ENCODE peak calls at places on chromosomes 6 and 20, in five cellular contexts. G is cardiac muscle cell, X is heart left ventricle, E is ascending aorta, Q is breast epithelium. H is an unnamed sample.

GRCh38 chr6:170147832-170148708 is 142.8 kb downstream of the DLL1 start:
- DNase-seq in Q (peak; percentile 43), G (no peak), E (no peak), X (peak; percentile 75), H (no peak)

GRCh38 chr6:35265523-35265922 is 6.0 kb downstream of the ZNF76 start:
- DNase-seq in E (no peak), X (no peak), Q (no peak), G (no peak), H (no peak)

GRCh38 chr6:71226151-71226550 is 62.5 kb upstream of the OGFRL1 start:
- DNase-seq in Q (no peak), X (no peak), G (no peak), E (no peak), H (no peak)

GRCh38 chr20:24950836-24951525 is 1.9 kb downstream of the CST7 start:
- DNase-seq in Q (no peak), E (no peak), G (no peak), X (no peak), H (peak; percentile 64)

GRCh38 chr6:52389626-52390360 is 27.8 kb downstream of the PAQR8 start:
- DNase-seq in Q (no peak), X (peak; percentile 75), E (no peak), G (peak; percentile 43), H (no peak)

GRCh38 chr6:156942266-156942665 is 165.1 kb downstream of the ARID1B start:
- DNase-seq in X (no peak), Q (no peak), E (no peak), G (no peak), H (no peak)

GRCh38 chr6:18506387-18507017 is 119.4 kb downstream of the RNF144B start:
- DNase-seq in E (no peak), X (no peak), G (peak; percentile 10), Q (no peak), H (no peak)

GRCh38 chr6:167047554-167047953 is 48.4 kb downstream of the CEP43 start:
- DNase-seq in X (peak; percentile 62), G (no peak), Q (no peak), E (no peak), H (no peak)

GRCh38 chr20:46031701-46032254 is 2.8 kb downstream of the SLC12A5 start:
- DNase-seq in G (peak; percentile 17), X (peak; percentile 61), E (no peak), Q (no peak), H (no peak)

GRCh38 chr6:85450578-85450884 is 648 bp downstream of the NT5E start:
- DNase-seq in Q (no peak), E (no peak), G (no peak), X (no peak), H (no peak)

GRCh38 chr6:148934534-148934933 is 187.7 kb downstream of the UST start:
- DNase-seq in Q (no peak), G (peak; percentile 50), E (no peak), X (no peak), H (no peak)

GRCh38 chr6:2857580-2858337 is 16.1 kb upstream of the SERPINB1 start:
- DNase-seq in Q (no peak), X (peak; percentile 77), G (peak; percentile 96), E (no peak), H (no peak)

GRCh38 chr6:38634518-38634917 is 5.2 kb downstream of the BTBD9 start:
- DNase-seq in Q (no peak), E (no peak), G (peak; percentile 9), X (no peak), H (no peak)

GRCh38 chr6:46044876-46045617 is 29.4 kb upstream of the CLIC5 start:
- DNase-seq in X (no peak), Q (no peak), E (peak; percentile 16), G (peak; percentile 87), H (no peak)

GRCh38 chr6:72865467-72865866 is 243.6 kb downstream of the KCNQ5 start:
- DNase-seq in Q (no peak), E (no peak), X (no peak), G (peak; percentile 32), H (no peak)

GRCh38 chr20:2086177-2086979 is 15.2 kb upstream of the STK35 start:
- DNase-seq in Q (no peak), G (peak; percentile 9), X (no peak), E (no peak), H (no peak)

GRCh38 chr6:14713008-14713452 is 532.8 kb upstream of the JARID2 start:
- DNase-seq in Q (no peak), X (peak; percentile 66), E (no peak), G (peak; percentile 87), H (no peak)

GRCh38 chr6:166342293-166343156 is at the start of gene SFT2D1:
- DNase-seq in Q (peak; percentile 79), X (peak; percentile 95), G (peak; percentile 91), E (peak; percentile 60), H (no peak)

GRCh38 chr20:8867346-8867745 is 201.5 kb upstream of the PLCB4 start:
- DNase-seq in E (no peak), Q (no peak), X (no peak), G (no peak), H (no peak)

GRCh38 chr6:159461998-159462397 is 231.0 kb downstream of the SOD2 start:
- DNase-seq in X (no peak), E (no peak), G (no peak), Q (no peak), H (no peak)

GRCh38 chr6:28207244-28208179 is 17.6 kb upstream of the ZSCAN9 start:
- DNase-seq in Q (no peak), X (no peak), E (no peak), G (peak; percentile 26), H (no peak)

GRCh38 chr20:63518351-63518861 is 2.2 kb upstream of the PPDPF start:
- DNase-seq in Q (no peak), G (no peak), X (peak; percentile 60), E (no peak), H (no peak)

GRCh38 chr20:3924304-3925112 is 35.3 kb downstream of the PANK2 start:
- DNase-seq in Q (no peak), G (peak; percentile 49), E (no peak), X (peak; percentile 80), H (no peak)

GRCh38 chr6:160315310-160315709 is 32.9 kb upstream of the SLC22A3 start:
- DNase-seq in Q (no peak), G (no peak), E (no peak), X (no peak), H (no peak)

GRCh38 chr6:26383624-26384417 is 913 bp downstream of the BTN2A2 start:
- DNase-seq in G (peak; percentile 41), E (no peak), Q (no peak), X (no peak), H (no peak)

GRCh38 chr6:109050447-109051102 is 44.1 kb downstream of the SESN1 start:
- DNase-seq in Q (no peak), G (no peak), E (no peak), X (no peak), H (no peak)

GRCh38 chr6:170102582-170103481 is 188.0 kb downstream of the DLL1 start:
- DNase-seq in X (peak; percentile 33), Q (peak; percentile 39), E (no peak), G (no peak), H (peak; percentile 76)

GRCh38 chr6:46746691-46747090 is at the start of gene ANKRD66:
- DNase-seq in X (no peak), G (no peak), E (no peak), Q (no peak), H (no peak)

GRCh38 chr6:166955865-166956443 is 396 bp downstream of the RNASET2 start:
- DNase-seq in G (no peak), E (no peak), Q (no peak), X (no peak), H (no peak)

GRCh38 chr6:107917468-107918375 is 40.3 kb downstream of the SEC63 start:
- DNase-seq in X (no peak), E (no peak), G (no peak), Q (no peak), H (no peak)

GRCh38 chr6:33759887-33760629 is 13.4 kb upstream of the IP6K3 start:
- DNase-seq in E (no peak), X (no peak), Q (no peak), G (no peak), H (no peak)

GRCh38 chr20:49112596-49113274 is 66.6 kb downstream of the CSE1L start:
- DNase-seq in Q (no peak), X (no peak), G (no peak), E (no peak), H (no peak)

GRCh38 chr20:45377191-45377775 is 842 bp downstream of the TP53TG5 start:
- DNase-seq in X (no peak), Q (no peak), E (no peak), G (no peak), H (no peak)

DNA sequence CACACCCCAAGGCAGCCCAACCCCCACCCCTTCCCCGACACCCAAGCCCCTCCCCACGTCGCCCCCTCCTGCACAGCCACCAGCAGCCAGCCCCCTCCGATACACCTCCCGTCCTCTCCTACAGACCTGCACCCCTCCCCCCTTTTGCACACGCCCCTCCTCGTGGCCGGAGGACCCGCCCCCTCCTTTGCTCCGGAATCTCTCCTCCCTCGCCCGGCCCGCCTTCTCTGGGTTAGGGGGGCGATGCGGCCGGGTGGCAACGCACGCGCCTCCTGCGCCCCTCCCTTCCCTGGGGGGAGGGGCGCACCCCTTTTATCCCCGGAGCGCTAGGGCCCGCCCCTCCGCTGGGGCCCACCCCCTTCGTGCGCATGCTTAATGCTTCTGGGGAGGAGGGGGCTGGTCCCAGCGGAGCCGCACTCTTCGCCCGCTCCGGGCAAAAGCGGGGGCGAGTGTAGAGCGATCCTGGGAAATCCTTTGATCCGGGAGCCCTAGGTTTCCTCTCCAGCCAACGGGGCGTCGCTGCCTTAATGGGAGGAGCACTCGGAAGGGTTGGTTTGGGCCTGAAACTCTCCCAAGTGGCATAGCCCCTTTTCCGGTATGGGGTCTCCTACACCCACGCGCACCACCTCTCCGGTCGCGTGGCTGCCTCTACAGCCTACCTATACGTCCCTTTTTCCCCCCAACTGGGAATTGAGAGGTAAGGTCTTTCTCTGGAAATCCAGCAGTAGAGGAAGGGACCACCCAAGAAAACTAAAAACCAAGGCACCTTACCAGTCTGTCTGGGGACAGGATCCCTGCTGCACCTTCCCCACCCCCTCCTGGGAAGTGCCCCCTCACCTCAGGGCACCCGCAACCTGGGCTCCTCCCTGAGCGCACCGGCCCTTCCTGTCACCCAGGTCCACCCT is 1.9 kb downstream of the SOX12 start:
- DNase-seq in E (peak; percentile 21), Q (peak; percentile 82), X (peak; percentile 89), G (peak; percentile 96), H (no peak)
- H3K4me1 ChIP-seq in E (no peaks in the 10 kb centered on the region), Q (peaks cover 4% of the 10 kb centered on the region), X (no peaks in the 10 kb centered on the region), G (peaks cover 19% of the 10 kb centered on the region), H (peaks cover 61% of the 10 kb centered on the region)

GRCh38 chr6:121222656-121223055 is 111.6 kb downstream of the TBC1D32 start:
- DNase-seq in E (no peak), Q (no peak), X (no peak), G (peak; percentile 43), H (no peak)
- TF ChIP-seq CTCF in E (no peak), Q (no peak), X (no peak), G (peak; percentile 19), H (no peak)

DNA sequence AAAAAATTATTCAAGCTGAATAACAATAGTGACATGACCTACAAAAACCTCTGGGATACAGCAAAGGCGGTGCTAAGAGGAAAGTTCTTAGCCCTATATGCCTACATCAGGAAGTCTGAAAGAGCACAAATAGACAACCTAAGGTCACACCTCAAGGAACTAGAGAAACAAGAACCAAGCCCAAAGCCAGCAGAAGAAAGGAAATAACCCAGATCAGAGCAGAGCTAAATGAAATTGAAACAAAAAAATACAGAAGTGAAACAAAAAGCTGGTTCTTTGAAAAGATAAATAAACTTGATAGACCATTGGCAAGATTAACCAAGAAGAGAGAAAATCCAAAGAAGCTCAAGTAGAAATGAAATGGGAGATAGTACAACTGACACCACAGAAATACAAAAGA is 47.6 kb upstream of the NOTCH4 start:
- DNase-seq in X (no peak), E (no peak), G (no peak), Q (no peak), H (no peak)
- H3K4me1 ChIP-seq in X (no peaks in the 10 kb centered on the region), E (no peaks in the 10 kb centered on the region), G (no peaks in the 10 kb centered on the region), Q (no peaks in the 10 kb centered on the region), H (no peaks in the 10 kb centered on the region)

GRCh38 chr6:106089981-106090380 is 3.8 kb downstream of the PRDM1 start:
- DNase-seq in E (no peak), Q (no peak), X (no peak), G (peak; percentile 42), H (no peak)
- TF ChIP-seq CTCF in E (no peak), Q (no peak), X (no peak), G (no peak), H (no peak)